ENCODE peak calls at places on chromosome 10, in ten cellular contexts. J, O, C, Y, K, Q, A, F, D and R are unnamed samples.

GRCh38 chr10:14382022-14382421 is 51.3 kb upstream of the FRMD4A start:
- DNase-seq in K (no peak), Q (no peak), D (peak; percentile 2), A (no peak), C (no peak), F (no peak), O (no peak), J (no peak), Y (no peak), R (no peak)

GRCh38 chr10:68163735-68164134 is 54.4 kb downstream of the MYPN start:
- DNase-seq in Q (peak; percentile 37), J (no peak), Y (no peak), C (no peak), D (no peak), K (no peak), F (no peak), O (peak; percentile 33), A (no peak), R (no peak)

GRCh38 chr10:68271104-68271882 is 39.4 kb upstream of the ATOH7 start:
- DNase-seq in J (no peak), Y (no peak), O (peak; percentile 48), Q (no peak), A (no peak), D (no peak), F (no peak), K (no peak), C (no peak), R (no peak)

GRCh38 chr10:70743879-70744278 is 41.3 kb downstream of the TBATA start:
- DNase-seq in O (no peak), A (no peak), C (no peak), F (no peak), D (no peak), Q (no peak), J (no peak), K (no peak), Y (no peak), R (no peak)

GRCh38 chr10:107168739-107169138 is 4.2 kb upstream of the SORCS1 start:
- DNase-seq in C (no peak), Y (no peak), F (no peak), D (no peak), A (no peak), Q (no peak), O (no peak), K (no peak), J (no peak), R (no peak)

GRCh38 chr10:6082496-6083395 is 6.1 kb upstream of the RBM17 start:
- DNase-seq in Y (no peak), F (no peak), C (no peak), O (no peak), Q (no peak), A (no peak), D (no peak), J (no peak), K (no peak), R (no peak)

GRCh38 chr10:113709221-113709838 is 29.6 kb downstream of the CASP7 start:
- DNase-seq in Y (no peak), A (peak; percentile 59), J (no peak), C (peak; percentile 60), Q (no peak), D (no peak), O (peak; percentile 74), F (no peak), K (no peak), R (no peak)

GRCh38 chr10:74753295-74754211 is 72.8 kb upstream of the KAT6B start:
- DNase-seq in A (no peak), K (no peak), C (no peak), Q (no peak), D (no peak), Y (no peak), F (no peak), J (no peak), O (no peak), R (no peak)

GRCh38 chr10:62728479-62728878 is 76.0 kb upstream of the ADO start:
- DNase-seq in O (peak; percentile 4), F (peak; percentile 86), K (no peak), Y (no peak), J (no peak), A (no peak), D (no peak), C (no peak), Q (no peak), R (no peak)

GRCh38 chr10:79142064-79142491 is 73.3 kb downstream of the ZMIZ1 start:
- DNase-seq in K (no peak), Y (no peak), F (peak; percentile 61), D (no peak), Q (no peak), A (no peak), O (peak; percentile 41), J (no peak), C (no peak), R (no peak)

GRCh38 chr10:100167521-100168312 is 18.1 kb downstream of the ERLIN1 start:
- DNase-seq in Q (no peak), C (no peak), O (peak; percentile 14), K (no peak), Y (no peak), D (no peak), A (no peak), F (no peak), J (no peak), R (no peak)

GRCh38 chr10:75772153-75772887 is 340.9 kb downstream of the LRMDA start:
- DNase-seq in K (no peak), Q (peak; percentile 26), F (peak; percentile 63), J (no peak), D (no peak), O (peak; percentile 16), Y (no peak), C (no peak), A (peak; percentile 9), R (no peak)

GRCh38 chr10:71771821-71772617 is 1.3 kb downstream of the VSIR start:
- DNase-seq in C (peak; percentile 45), Q (no peak), J (peak; percentile 93), A (peak; percentile 80), K (peak; percentile 56), D (no peak), Y (no peak), F (peak; percentile 75), O (peak; percentile 71), R (no peak)

GRCh38 chr10:113029055-113029440 is 79.0 kb downstream of the TCF7L2 start:
- DNase-seq in J (no peak), F (no peak), Y (no peak), A (no peak), Q (no peak), C (no peak), O (no peak), K (no peak), D (no peak), R (no peak)

GRCh38 chr10:14839305-14839695 is 1.2 kb downstream of the HSPA14 start:
- DNase-seq in Q (no peak), D (no peak), Y (no peak), K (peak; percentile 65), A (no peak), J (no peak), O (no peak), F (peak; percentile 26), C (no peak), R (no peak)

GRCh38 chr10:80945267-80945880 is 407.7 kb downstream of the SH2D4B start:
- DNase-seq in J (no peak), O (no peak), Y (no peak), A (no peak), Q (peak; percentile 10), C (no peak), K (no peak), D (no peak), F (peak; percentile 28), R (no peak)

GRCh38 chr10:310976-311639 is 175.9 kb downstream of the ZMYND11 start:
- DNase-seq in K (no peak), F (no peak), J (no peak), A (no peak), Y (no peak), Q (no peak), D (no peak), C (no peak), O (no peak), R (no peak)

GRCh38 chr10:102604379-102604960 is 39.8 kb upstream of the TRIM8 start:
- DNase-seq in C (peak; percentile 49), F (peak; percentile 78), O (no peak), Q (no peak), K (no peak), J (no peak), D (no peak), Y (no peak), A (peak; percentile 78), R (no peak)

GRCh38 chr10:18542832-18543231 is 108.6 kb downstream of the NSUN6 start:
- DNase-seq in K (no peak), Q (peak; percentile 0), C (no peak), J (no peak), F (no peak), O (peak; percentile 31), D (no peak), A (no peak), Y (no peak), R (no peak)

GRCh38 chr10:22219308-22219707 is 1.5 kb upstream of the EBLN1 start:
- DNase-seq in C (no peak), F (no peak), K (no peak), A (no peak), J (no peak), Y (no peak), Q (no peak), D (no peak), O (no peak), R (no peak)

GRCh38 chr10:5297466-5297865 is 67.3 kb upstream of the UCN3 start:
- DNase-seq in O (peak; percentile 74), Q (no peak), C (no peak), D (no peak), F (peak; percentile 77), A (no peak), K (no peak), Y (peak; percentile 25), J (no peak), R (peak; percentile 48)

GRCh38 chr10:79629955-79630327 is 19.2 kb downstream of the SFTPA1 start:
- DNase-seq in D (no peak), J (no peak), O (no peak), Q (no peak), Y (no peak), F (no peak), K (no peak), A (no peak), C (no peak), R (no peak)

GRCh38 chr10:103759100-103759781 is 96.1 kb downstream of the SH3PXD2A start:
- DNase-seq in O (peak; percentile 53), D (no peak), C (peak; percentile 19), K (peak; percentile 52), Y (no peak), J (peak; percentile 79), A (peak; percentile 69), F (peak; percentile 98), Q (peak; percentile 52), R (peak; percentile 37)

GRCh38 chr10:120940299-120940900 is 89.2 kb downstream of the WDR11 start:
- DNase-seq in J (no peak), K (peak; percentile 35), Y (no peak), D (no peak), F (no peak), O (no peak), Q (no peak), C (no peak), A (no peak), R (no peak)

GRCh38 chr10:111344804-111345203 is 268.0 kb downstream of the ADRA2A start:
- DNase-seq in K (no peak), Y (no peak), C (no peak), Q (no peak), O (no peak), D (no peak), A (no peak), J (no peak), F (peak; percentile 17), R (no peak)

GRCh38 chr10:73263948-73264347 is 11.5 kb upstream of the MRPS16 start:
- DNase-seq in K (no peak), A (no peak), D (no peak), C (no peak), F (peak; percentile 50), J (no peak), O (peak; percentile 23), Q (no peak), Y (no peak), R (no peak)

GRCh38 chr10:103584216-103585010 is 90.9 kb downstream of the NEURL1 start:
- DNase-seq in A (no peak), Q (peak; percentile 66), J (no peak), O (peak; percentile 15), K (peak; percentile 50), C (no peak), F (peak; percentile 38), Y (peak; percentile 68), D (peak; percentile 73), R (peak; percentile 49)

GRCh38 chr10:109974509-109975191 is 33.1 kb upstream of the ADD3 start:
- DNase-seq in A (no peak), K (no peak), C (no peak), J (no peak), Y (no peak), Q (no peak), F (no peak), O (peak; percentile 46), D (no peak), R (no peak)